ENCODE peak calls at places on chromosomes 2 and 18, in seven cellular contexts. G, I, M, B, Y, C and F are unnamed samples. For H3K4me1, the result is how much of the 10 kb centered on the place peaks cover.

GRCh38 chr2:226977775-226978190 is 141.9 kb downstream of the RHBDD1 start:
- DNase-seq in G (no peak), I (peak), M (no peak), B (no peak), Y (no peak), C (no peak), F (no peak)

GRCh38 chr18:49006641-49007136 is 55.9 kb upstream of the SMAD7 start:
- DNase-seq in G (no peak), I (no peak), M (no peak), B (no peak), Y (no peak), C (no peak), F (no peak)

GRCh38 chr2:133886735-133887675 is 318.7 kb upstream of the NCKAP5 start:
- DNase-seq in G (peak), I (peak), M (peak), B (peak), Y (peak), C (peak), F (peak)

GRCh38 chr18:46628206-46628605 is 28.8 kb downstream of the LOXHD1 start:
- DNase-seq in G (no peak), I (no peak), M (no peak), B (no peak), Y (no peak), C (no peak), F (peak)

GRCh38 chr18:6056171-6056932 is 161.0 kb upstream of the TMEM200C start:
- DNase-seq in G (peak), I (no peak), M (no peak), B (no peak), Y (no peak), C (no peak), F (no peak)

GRCh38 chr2:233421091-233421816 is 67.0 kb downstream of the DGKD start:
- DNase-seq in G (no peak), I (no peak), M (no peak), B (no peak), Y (peak), C (no peak), F (no peak)

GRCh38 chr2:225893151-225893550 is 493.6 kb downstream of the NYAP2 start:
- DNase-seq in G (peak), I (no peak), M (no peak), B (no peak), Y (no peak), C (no peak), F (no peak)

GRCh38 chr2:30026091-30027055 is 105.0 kb upstream of the ALK start:
- DNase-seq in G (peak), I (peak), M (peak), B (peak), Y (peak), C (no peak), F (peak)

GRCh38 chr2:108189316-108189715 is 50.5 kb upstream of the SULT1C3 start:
- DNase-seq in G (no peak), I (no peak), M (no peak), B (peak), Y (no peak), C (no peak), F (no peak)

GRCh38 chr2:201622306-201622705 is 21.0 kb downstream of the TMEM237 start:
- DNase-seq in G (no peak), I (no peak), M (no peak), B (no peak), Y (no peak), C (no peak), F (no peak)

GRCh38 chr2:207480521-207481034 is 49.2 kb upstream of the CREB1 start:
- DNase-seq in G (no peak), I (no peak), M (no peak), B (no peak), Y (no peak), C (no peak), F (peak)

GRCh38 chr2:177882501-177882900 is 190.1 kb downstream of the PDE11A start:
- DNase-seq in G (no peak), I (no peak), M (no peak), B (no peak), Y (no peak), C (no peak), F (no peak)

GRCh38 chr2:195477248-195477995 is 179.6 kb upstream of the SLC39A10 start:
- DNase-seq in G (no peak), I (no peak), M (no peak), B (no peak), Y (no peak), C (no peak), F (no peak)

GRCh38 chr2:86186431-86186830 is 8.8 kb downstream of the IMMT start:
- DNase-seq in G (no peak), I (no peak), M (no peak), B (no peak), Y (no peak), C (no peak), F (no peak)

GRCh38 chr18:74796928-74797576 is 199.4 kb downstream of the ZNF407 start:
- DNase-seq in G (peak), I (peak), M (no peak), B (no peak), Y (no peak), C (no peak), F (no peak)

GRCh38 chr2:39127973-39128372 is 7.1 kb upstream of the SOS1 start:
- DNase-seq in G (no peak), I (no peak), M (peak), B (no peak), Y (no peak), C (no peak), F (no peak)

GRCh38 chr2:71503827-71504226 is 50.5 kb downstream of the DYSF start:
- DNase-seq in G (no peak), I (no peak), M (no peak), B (no peak), Y (no peak), C (peak), F (no peak)

GRCh38 chr2:102801098-102801718 is 39.4 kb downstream of the TMEM182 start:
- DNase-seq in G (no peak), I (peak), M (no peak), B (peak), Y (no peak), C (no peak), F (no peak)

GRCh38 chr18:8657050-8657820 is 48.0 kb downstream of the RAB12 start:
- DNase-seq in G (no peak), I (no peak), M (no peak), B (no peak), Y (no peak), C (no peak), F (no peak)

GRCh38 chr2:191234456-191234855 is 10.7 kb upstream of the MYO1B start:
- DNase-seq in G (no peak), I (no peak), M (no peak), B (no peak), Y (no peak), C (no peak), F (no peak)

GRCh38 chr18:79797518-79798345 is at the start of gene KCNG2:
- DNase-seq in G (no peak), I (no peak), M (no peak), B (peak), Y (no peak), C (peak), F (no peak)

GRCh38 chr18:51361130-51361860 is 163.8 kb upstream of the MEX3C start:
- DNase-seq in G (peak), I (no peak), M (no peak), B (no peak), Y (no peak), C (no peak), F (no peak)

GRCh38 chr2:104599802-104600510 is 254.0 kb upstream of the POU3F3 start:
- DNase-seq in G (no peak), I (no peak), M (no peak), B (peak), Y (no peak), C (no peak), F (peak)

GRCh38 chr2:215895330-215895729 is 118.0 kb downstream of the MREG start:
- DNase-seq in G (peak), I (no peak), M (no peak), B (no peak), Y (no peak), C (no peak), F (no peak)

GRCh38 chr2:150063432-150063889 is 424.0 kb downstream of the RND3 start:
- DNase-seq in G (no peak), I (no peak), M (no peak), B (no peak), Y (no peak), C (no peak), F (no peak)

GRCh38 chr2:26940001-26940400 is 30.4 kb upstream of the MAPRE3 start:
- DNase-seq in G (no peak), I (no peak), M (no peak), B (no peak), Y (no peak), C (no peak), F (no peak)

GRCh38 chr2:195407782-195408181 is 249.2 kb upstream of the SLC39A10 start:
- DNase-seq in G (no peak), I (peak), M (no peak), B (peak), Y (no peak), C (no peak), F (no peak)

GRCh38 chr2:191846787-191847620 is at the start of gene CAVIN2:
- DNase-seq in G (peak), I (peak), M (peak), B (peak), Y (peak), C (peak), F (no peak)

GRCh38 chr2:73142937-73143336 is 30.2 kb upstream of the RAB11FIP5 start:
- DNase-seq in G (no peak), I (no peak), M (no peak), B (no peak), Y (no peak), C (no peak), F (no peak)

GRCh38 chr18:3283253-3283863 is 21.4 kb downstream of the MYL12B start:
- DNase-seq in G (no peak), I (no peak), M (no peak), B (no peak), Y (no peak), C (no peak), F (no peak)

GRCh38 chr18:3284501-3284900 is 22.6 kb downstream of the MYL12B start:
- DNase-seq in G (no peak), I (no peak), M (no peak), B (no peak), Y (no peak), C (no peak), F (no peak)

GRCh38 chr18:3286165-3286564 is 24.2 kb downstream of the MYL12B start:
- DNase-seq in G (no peak), I (no peak), M (no peak), B (no peak), Y (no peak), C (no peak), F (no peak)

GRCh38 chr18:3281456-3282400 is 19.8 kb downstream of the MYL12B start:
- DNase-seq in G (peak), I (peak), M (no peak), B (peak), Y (no peak), C (no peak), F (no peak)

GRCh38 chr18:3283908-3284307 is 22.0 kb downstream of the MYL12B start:
- DNase-seq in G (no peak), I (no peak), M (no peak), B (no peak), Y (no peak), C (no peak), F (no peak)
- TF ChIP-seq POLR2A in G (no peak), I (no peak), M (no peak), B (no peak), Y (no peak), C (no peak), F (no peak)

DNA sequence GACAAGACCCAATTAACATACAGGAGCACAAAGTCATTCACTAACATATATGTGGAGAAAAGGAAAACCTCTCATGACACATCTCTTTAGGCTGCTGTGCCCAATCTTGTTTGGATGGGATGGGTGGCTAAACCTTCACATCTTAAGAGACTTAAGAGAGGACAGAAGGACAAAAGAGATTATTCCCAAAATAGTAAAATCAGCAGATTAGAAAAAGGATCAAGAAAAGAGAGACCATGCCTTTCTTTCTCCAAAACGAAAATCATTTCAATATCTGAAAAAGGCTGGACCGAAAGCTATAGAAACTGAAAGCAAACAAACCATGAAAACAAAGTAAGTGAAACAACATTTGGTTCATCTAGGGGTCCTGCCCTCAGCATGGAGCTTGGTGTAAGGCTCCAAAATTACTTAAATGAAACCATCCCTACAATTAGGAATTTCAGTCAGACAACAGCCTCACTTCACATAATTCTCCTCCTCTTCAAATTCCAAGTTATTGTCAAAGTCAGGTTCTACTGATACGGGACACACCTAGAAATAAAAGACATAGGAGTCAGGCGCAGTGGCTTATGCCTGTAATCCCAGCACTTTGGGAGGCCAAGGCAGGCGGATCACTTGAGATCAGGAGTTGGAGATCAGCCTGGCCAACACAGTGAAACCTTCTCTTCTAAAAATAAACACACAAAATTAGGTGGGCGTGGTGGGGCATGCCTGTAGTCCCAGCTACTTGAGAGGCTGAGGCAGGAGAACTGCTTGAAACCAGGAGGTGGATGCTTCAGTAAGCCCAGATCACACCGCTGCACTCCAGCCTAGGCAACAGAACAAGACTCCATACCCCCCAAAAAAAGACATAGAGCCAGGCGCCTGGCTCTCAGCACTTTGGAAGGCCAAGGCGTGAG is 5.2 kb downstream of the STARD7 start:
- DNase-seq in G (no peak), I (no peak), M (no peak), B (no peak), Y (no peak), C (no peak), F (no peak)
- H3K4me1 ChIP-seq in G (half or more), I (under half), M (half or more), B (half or more), Y (half or more), C (half or more), F (half or more)

GRCh38 chr18:66682855-66683322 is 79.0 kb upstream of the CDH19 start:
- DNase-seq in G (no peak), I (no peak), M (no peak), B (no peak), Y (no peak), C (no peak), F (no peak)
- TF ChIP-seq EP300 in G (no peak), I (no peak), M (peak), B (no peak), Y (no peak), C (no peak), F (peak)

GRCh38 chr2:127125821-127126220 is 18.9 kb upstream of the BIN1 start:
- DNase-seq in G (no peak), I (no peak), M (no peak), B (no peak), Y (no peak), C (no peak), F (no peak)

GRCh38 chr2:127133793-127134192 is 26.8 kb upstream of the BIN1 start:
- DNase-seq in G (no peak), I (no peak), M (no peak), B (no peak), Y (no peak), C (no peak), F (peak)

GRCh38 chr2:127124426-127124825 is 17.5 kb upstream of the BIN1 start:
- DNase-seq in G (no peak), I (no peak), M (no peak), B (no peak), Y (no peak), C (no peak), F (no peak)

GRCh38 chr2:127130421-127130820 is 23.5 kb upstream of the BIN1 start:
- DNase-seq in G (no peak), I (no peak), M (no peak), B (no peak), Y (no peak), C (no peak), F (no peak)

GRCh38 chr2:127128508-127128907 is 21.6 kb upstream of the BIN1 start:
- DNase-seq in G (no peak), I (no peak), M (peak), B (no peak), Y (peak), C (no peak), F (peak)
- TF ChIP-seq POLR2A in G (no peak), I (no peak), M (no peak), B (no peak), Y (no peak), C (no peak), F (no peak)

GRCh38 chr18:42113529-42114191 is 158.6 kb downstream of the PIK3C3 start:
- DNase-seq in G (peak), I (no peak), M (no peak), B (no peak), Y (no peak), C (no peak), F (no peak)
- H3K4me1 ChIP-seq in G (under half), I (under half), M (under half), B (under half), Y (under half), C (under half), F (under half)

DNA sequence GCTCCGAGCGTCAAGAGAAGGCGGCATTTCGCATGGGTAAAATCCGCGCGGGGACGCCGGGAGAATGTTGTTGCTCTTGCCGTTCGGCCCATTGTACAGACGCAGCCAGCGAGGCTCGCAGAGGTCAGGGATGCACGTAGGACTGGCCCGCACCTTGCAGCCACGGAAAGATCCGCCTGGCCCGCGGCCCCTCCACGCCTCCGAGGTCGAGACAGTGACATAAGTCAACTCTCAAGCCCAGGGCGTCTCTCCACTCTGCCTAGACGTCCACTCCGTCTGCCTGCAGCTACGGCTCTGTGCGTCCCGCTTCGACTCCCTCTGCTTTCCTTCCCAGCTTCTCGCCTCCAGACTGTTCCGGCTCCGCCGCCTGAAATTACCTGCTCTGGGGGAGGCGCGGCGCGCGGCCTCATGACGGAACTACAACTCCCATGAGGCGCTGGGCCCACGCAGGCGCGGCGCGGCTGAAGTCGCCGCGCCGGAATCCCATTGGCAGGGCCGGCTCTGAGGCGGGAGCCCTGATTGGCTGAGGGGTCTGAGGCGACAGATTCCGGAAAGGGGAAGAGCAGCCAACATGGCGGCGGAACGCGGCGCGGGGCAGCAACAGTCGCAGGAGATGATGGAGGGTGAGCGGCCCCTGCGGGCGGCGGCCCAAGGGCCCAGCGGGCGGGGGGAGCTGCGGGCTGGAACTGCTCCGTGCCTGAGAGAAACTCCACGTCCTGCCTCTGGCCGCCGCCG is at the start of gene PPP1R7:
- DNase-seq in G (peak), I (peak), M (peak), B (peak), Y (peak), C (peak), F (peak)
- TF ChIP-seq EP300 in G (no peak), I (no peak), M (no peak), B (no peak), Y (no peak), C (no peak), F (no peak)